ENCODE peak calls at places on chromosomes 16 and 17, in nine cellular contexts. B is WTC11, D is esophagus squamous epithelium, U is fibroblast of lung, L is GM13977, Q is hepatocyte, Y is choroid plexus epithelial cell, F is Peyer's patch, R is GM12865. Z is an unnamed sample.

GRCh38 chr16:57070424-57070823 is 22.0 kb upstream of the CPNE2 start:
- DNase-seq in U (no peak), D (no peak), R (no peak), B (no peak), L (no peak), Y (no peak), Q (no peak), F (no peak), Z (no peak)

GRCh38 chr17:17859909-17860760 is 23.3 kb upstream of the SREBF1 start:
- DNase-seq in B (peak), D (no peak), F (peak), R (peak), L (peak), Q (peak), U (peak), Y (peak), Z (peak)

GRCh38 chr17:71184716-71185115 is 936.1 kb upstream of the SOX9 start:
- DNase-seq in B (no peak), Q (no peak), R (no peak), D (no peak), U (peak), F (no peak), L (no peak), Y (no peak), Z (no peak)

GRCh38 chr17:77837917-77838316 is 120.6 kb upstream of the TNRC6C start:
- DNase-seq in F (no peak), Q (no peak), U (no peak), L (no peak), B (no peak), Y (no peak), D (no peak), R (no peak), Z (no peak)

GRCh38 chr16:27820646-27821345 is 242.7 kb downstream of the GSG1L start:
- DNase-seq in D (no peak), F (no peak), B (no peak), L (no peak), R (no peak), Q (no peak), Y (no peak), U (no peak), Z (no peak)

GRCh38 chr16:52498640-52499039 is 48.3 kb downstream of the TOX3 start:
- DNase-seq in Q (no peak), Y (no peak), F (no peak), B (peak), D (no peak), L (no peak), U (no peak), R (no peak), Z (no peak)

GRCh38 chr17:9875441-9875840 is 29.6 kb downstream of the RCVRN start:
- DNase-seq in F (no peak), B (no peak), R (no peak), U (peak), Y (peak), L (no peak), D (no peak), Q (peak), Z (no peak)

GRCh38 chr17:8914554-8914953 is 47.1 kb upstream of the PIK3R6 start:
- DNase-seq in L (no peak), B (no peak), R (no peak), Y (no peak), D (no peak), U (no peak), F (no peak), Q (no peak), Z (no peak)

GRCh38 chr17:27449541-27449940 is 6.7 kb upstream of the KSR1 start:
- DNase-seq in Q (no peak), U (no peak), L (no peak), B (no peak), D (no peak), Y (no peak), R (no peak), F (no peak), Z (no peak)

GRCh38 chr17:29766796-29767327 is 144.2 kb upstream of the CORO6 start:
- DNase-seq in F (no peak), L (no peak), D (no peak), U (peak), Y (no peak), Q (no peak), R (no peak), B (no peak), Z (no peak)

GRCh38 chr17:76530489-76530814 is 7.1 kb downstream of the CYGB start:
- DNase-seq in D (no peak), Y (no peak), R (no peak), Q (no peak), U (no peak), F (no peak), B (no peak), L (no peak), Z (no peak)

GRCh38 chr17:38674749-38675615 is at the start of gene EPOP:
- DNase-seq in B (peak), L (peak), Y (peak), Q (peak), D (peak), F (peak), R (peak), U (peak), Z (peak)

GRCh38 chr16:20411055-20411454 is 1.7 kb downstream of the ACSM5 start:
- DNase-seq in R (peak), L (no peak), Q (no peak), U (no peak), D (no peak), B (no peak), Y (no peak), F (no peak), Z (no peak)

GRCh38 chr17:2723505-2723996 is 12.0 kb upstream of the CLUH start:
- DNase-seq in Q (no peak), L (no peak), U (no peak), R (no peak), B (peak), F (peak), Y (no peak), D (no peak), Z (no peak)

GRCh38 chr17:75638893-75639292 is 5.7 kb downstream of the SMIM5 start:
- DNase-seq in F (no peak), B (no peak), R (no peak), U (no peak), D (no peak), Y (no peak), L (no peak), Q (no peak), Z (peak)

GRCh38 chr17:20992987-20993862 is 49.6 kb downstream of the USP22 start:
- DNase-seq in U (peak), B (peak), F (peak), Q (peak), Y (peak), L (peak), D (no peak), R (peak), Z (peak)

GRCh38 chr17:19319771-19320505 is 42.6 kb downstream of the B9D1 start:
- DNase-seq in Y (no peak), D (no peak), F (no peak), Q (no peak), B (no peak), L (no peak), U (no peak), R (no peak), Z (no peak)

GRCh38 chr16:22262460-22262859 is 34.7 kb upstream of the POLR3E start:
- DNase-seq in B (no peak), Q (no peak), L (no peak), U (no peak), R (no peak), F (no peak), Y (peak), D (no peak), Z (no peak)

GRCh38 chr17:82145550-82146165 is 47.6 kb upstream of the FASN start:
- DNase-seq in F (no peak), L (no peak), R (no peak), B (no peak), D (no peak), Q (no peak), U (no peak), Y (no peak), Z (no peak)

GRCh38 chr17:51948128-51948527 is 210.4 kb downstream of the CA10 start:
- DNase-seq in D (no peak), Y (no peak), B (no peak), F (no peak), U (no peak), R (no peak), Q (no peak), L (no peak), Z (peak)

GRCh38 chr17:29409963-29410362 is 19.8 kb downstream of the TAOK1 start:
- DNase-seq in U (no peak), R (no peak), L (no peak), Y (no peak), F (no peak), D (no peak), Q (no peak), B (no peak), Z (no peak)

GRCh38 chr16:65116818-65117430 is 4.9 kb downstream of the CDH11 start:
- DNase-seq in Q (no peak), R (no peak), D (no peak), U (no peak), B (no peak), L (no peak), Y (peak), F (no peak), Z (no peak)

GRCh38 chr17:58219789-58220183 is 731 bp upstream of the MKS1 start:
- DNase-seq in L (no peak), F (no peak), Y (no peak), D (no peak), U (no peak), B (no peak), R (no peak), Q (no peak), Z (peak)

GRCh38 chr17:57875109-57876022 is 25.5 kb upstream of the MRPS23 start:
- DNase-seq in B (peak), R (no peak), D (no peak), Y (peak), F (peak), L (no peak), U (peak), Q (peak), Z (peak)

GRCh38 chr17:63792055-63792729 is 18.2 kb downstream of the DDX42 start:
- DNase-seq in U (no peak), L (no peak), Y (no peak), D (no peak), R (no peak), B (no peak), Q (no peak), F (no peak), Z (no peak)

GRCh38 chr17:78935419-78936323 is 10.5 kb upstream of the TIMP2 start:
- DNase-seq in B (no peak), D (no peak), Y (peak), F (peak), L (no peak), Q (peak), R (no peak), U (peak), Z (no peak)

GRCh38 chr17:9529033-9529748 is 46.4 kb downstream of the STX8 start:
- DNase-seq in Q (peak), U (peak), L (peak), R (peak), B (no peak), F (no peak), D (no peak), Y (peak), Z (no peak)

GRCh38 chr16:27550582-27550920 is 607 bp downstream of the KATNIP start:
- DNase-seq in R (no peak), L (no peak), Y (no peak), B (no peak), Q (no peak), F (no peak), D (no peak), U (no peak), Z (no peak)

DNA sequence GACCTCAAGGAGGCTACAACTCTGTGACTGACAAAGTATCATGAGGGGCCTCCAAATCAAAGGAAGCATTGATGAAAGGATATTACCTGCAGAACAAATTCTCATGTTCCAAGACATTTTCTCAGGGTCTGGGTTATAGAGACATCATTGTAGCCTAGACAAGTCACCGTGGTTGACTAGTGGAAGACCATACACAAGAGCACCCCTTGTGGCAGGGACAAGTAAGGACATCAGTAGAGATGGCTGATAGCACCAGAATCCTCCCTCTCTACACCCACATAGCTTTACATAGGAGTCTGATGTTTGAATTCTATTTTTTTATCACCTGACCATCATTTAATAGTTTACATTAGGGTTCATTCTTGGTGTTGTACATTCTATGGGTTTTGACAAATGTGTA is 32.5 kb upstream of the CDH8 start:
- DNase-seq in D (no peak), U (no peak), L (no peak), Q (no peak), Y (no peak), B (no peak), R (peak), F (no peak), Z (no peak)
- TF ChIP-seq CTCF in D (no peak), U (no peak), L (peak), Q (peak), Y (no peak), B (peak), R (peak), F (no peak), Z (no peak)

DNA sequence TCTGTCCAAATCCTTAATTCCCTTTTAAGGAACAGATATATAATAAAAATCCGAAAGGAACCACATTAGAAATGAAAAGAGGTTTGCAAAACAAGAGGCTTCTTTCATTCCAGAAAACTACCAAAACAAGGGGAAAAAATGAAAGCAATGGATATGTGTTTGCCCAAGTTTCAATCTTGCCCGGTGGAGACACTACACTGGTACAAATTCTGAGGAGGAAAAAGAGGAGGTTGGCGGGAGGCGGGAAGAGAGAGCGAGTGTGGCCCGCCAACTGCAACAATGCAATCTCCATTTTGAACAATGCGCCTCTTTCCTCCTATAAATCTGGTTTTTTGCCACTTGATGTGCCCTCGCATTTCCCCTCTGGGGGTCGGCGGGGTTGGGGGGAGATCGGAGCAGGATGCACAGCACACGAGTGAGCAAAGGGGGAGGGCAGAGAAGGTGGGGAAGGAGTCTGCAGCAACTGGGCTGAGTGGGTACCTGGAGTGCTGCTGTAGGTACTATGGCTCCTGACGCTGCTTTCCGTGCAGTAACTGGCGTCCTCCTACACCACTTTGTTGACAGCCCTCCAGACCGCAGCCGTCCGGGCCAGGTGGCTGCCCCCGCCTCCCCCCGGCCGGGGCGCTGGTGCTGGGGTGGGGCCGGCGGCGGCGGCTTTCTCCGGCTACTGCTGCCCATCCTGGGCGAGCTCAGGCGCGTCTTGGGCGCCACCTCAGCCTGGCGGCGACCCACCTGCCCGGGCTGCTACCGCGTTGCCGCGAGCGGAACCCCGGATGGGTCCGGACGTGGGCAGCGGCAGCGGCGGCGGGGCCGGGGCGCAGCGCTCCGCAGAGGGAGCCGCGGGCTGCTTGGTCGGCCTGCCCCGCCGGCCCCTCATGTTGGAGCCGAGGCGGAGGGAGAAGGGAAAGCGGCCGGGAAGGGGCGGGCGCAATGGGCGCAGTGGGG is 93.8 kb upstream of the PLEKHM1 start:
- DNase-seq in U (peak), R (peak), Q (peak), L (peak), B (peak), Y (peak), F (peak), D (no peak), Z (peak)
- TF ChIP-seq CTCF in U (no peak), R (no peak), Q (no peak), L (no peak), B (no peak), Y (no peak), F (no peak), D (no peak), Z (no peak)

DNA sequence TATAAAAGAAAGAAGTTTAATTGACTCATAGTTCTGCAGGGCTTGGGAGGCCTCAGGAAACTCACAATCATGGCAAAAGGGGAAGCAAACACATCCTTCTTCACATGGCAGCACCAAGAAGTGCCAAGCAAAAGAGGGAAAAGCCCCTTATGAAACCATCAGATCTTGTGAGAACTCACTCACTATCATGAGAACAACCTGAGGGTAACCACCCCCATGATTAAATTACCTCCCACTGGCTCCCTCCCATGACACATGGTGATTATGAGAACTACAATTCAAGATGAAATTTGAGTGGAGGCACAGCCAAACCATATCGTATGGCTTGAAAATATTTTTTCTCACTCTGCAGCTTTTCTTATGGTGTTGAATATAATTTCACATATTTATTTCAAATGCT is 151.7 kb downstream of the ANKFN1 start:
- DNase-seq in D (no peak), Q (no peak), L (no peak), U (no peak), R (no peak), F (no peak), B (no peak), Y (no peak), Z (no peak)
- TF ChIP-seq CTCF in D (no peak), Q (no peak), L (no peak), U (no peak), R (no peak), F (no peak), B (no peak), Y (no peak), Z (no peak)

DNA sequence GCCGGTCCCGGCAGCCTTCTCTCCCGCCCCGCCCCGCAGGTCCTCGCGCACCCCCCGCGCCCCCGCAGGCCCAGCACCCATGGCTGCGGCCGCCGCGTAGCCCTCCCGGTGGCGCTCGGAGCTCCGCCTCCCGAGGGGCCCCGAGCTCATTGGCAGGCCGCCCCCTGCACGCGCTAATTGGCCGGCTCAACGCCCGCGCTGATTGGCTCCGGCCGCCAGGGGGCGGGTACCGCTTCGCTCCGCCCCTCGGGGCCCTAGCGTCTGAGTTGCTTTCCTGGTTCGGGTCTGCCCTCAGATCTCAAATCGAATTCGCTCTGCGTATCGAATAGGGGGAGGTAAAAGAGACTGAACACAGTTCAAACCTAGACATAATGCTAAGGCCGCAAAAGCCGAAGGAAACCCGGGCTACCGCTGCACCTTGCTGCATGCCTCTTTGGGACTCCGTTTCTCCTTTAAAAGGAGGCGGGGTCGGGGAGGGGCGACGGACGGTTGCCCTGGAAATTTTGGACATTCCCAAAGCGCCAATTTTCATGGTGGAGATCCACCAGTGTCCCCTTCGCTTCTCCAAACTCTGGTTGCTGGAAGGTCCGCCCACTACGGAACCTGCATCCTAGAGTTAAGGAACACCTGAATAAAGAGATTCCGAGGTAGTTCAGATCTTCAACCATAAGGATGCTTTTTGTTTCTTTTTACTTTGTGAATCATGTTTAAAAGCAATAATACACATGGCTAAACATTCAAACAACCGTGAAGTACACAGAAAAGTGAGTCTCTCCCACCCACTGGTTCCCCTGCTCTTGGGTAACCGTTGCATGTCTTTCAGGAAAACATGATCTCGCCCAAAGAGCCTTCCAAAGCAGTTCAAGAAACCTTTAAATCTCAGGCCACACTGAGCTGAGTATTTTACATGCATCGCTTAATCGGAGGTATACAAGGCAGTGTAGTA is at the start of gene DEXI:
- DNase-seq in L (peak), F (peak), B (peak), R (peak), U (peak), D (peak), Y (peak), Q (peak), Z (peak)
- TF ChIP-seq CTCF in L (peak), F (peak), B (peak), R (no peak), U (no peak), D (peak), Y (no peak), Q (no peak), Z (no peak)

GRCh38 chr17:80758793-80759673 is 214.4 kb downstream of the RPTOR start:
- DNase-seq in Q (no peak), Y (no peak), L (no peak), B (no peak), U (peak), D (no peak), F (peak), R (no peak), Z (no peak)
- TF ChIP-seq CTCF in Q (no peak), Y (no peak), L (no peak), B (no peak), U (no peak), D (no peak), F (no peak), R (no peak), Z (no peak)

GRCh38 chr16:8882725-8883377 is 700 bp downstream of the LITAFD start:
- DNase-seq in U (no peak), F (no peak), B (no peak), D (no peak), L (no peak), Q (no peak), Y (no peak), R (no peak), Z (no peak)

GRCh38 chr16:8886593-8887437 is 4.7 kb downstream of the LITAFD start:
- DNase-seq in D (no peak), U (no peak), B (no peak), Q (no peak), Y (no peak), L (no peak), F (no peak), R (no peak), Z (no peak)

GRCh38 chr16:8887952-8888560 is 5.9 kb downstream of the LITAFD start:
- DNase-seq in R (no peak), B (no peak), F (no peak), L (no peak), Y (no peak), D (no peak), Q (peak), U (no peak), Z (peak)

GRCh38 chr16:8887438-8887765 is 5.3 kb downstream of the LITAFD start:
- DNase-seq in Y (no peak), Q (no peak), L (no peak), D (no peak), R (no peak), B (no peak), F (no peak), U (no peak), Z (no peak)

GRCh38 chr16:8885674-8886592 is 3.8 kb downstream of the LITAFD start:
- DNase-seq in Q (peak), Y (no peak), R (no peak), L (no peak), D (no peak), U (peak), F (peak), B (no peak), Z (peak)
- TF ChIP-seq CTCF in Q (peak), Y (peak), R (no peak), L (no peak), D (no peak), U (no peak), F (no peak), B (no peak), Z (no peak)